ENCODE peak calls at places on chromosomes 12 and 14, in four cellular contexts. C is A549; K is heart right ventricle; H is naive thymus-derived CD4-positive, alpha-beta T cell. U is an unnamed sample.

GRCh38 chr12:53659011-53659551 is 16.8 kb downstream of the ATP5MC2 start:
- ATAC-seq in K (peak), C (peak), H (no peak), U (peak)

GRCh38 chr12:82359115-82359478 is 768 bp downstream of the METTL25 start:
- ATAC-seq in H (no peak), K (peak), C (peak), U (no peak)

GRCh38 chr14:104171029-104171697 is 32.8 kb downstream of the KIF26A start:
- ATAC-seq in H (no peak), C (peak), K (peak), U (peak)

GRCh38 chr12:16588812-16589211 is 17.1 kb downstream of the LMO3 start:
- ATAC-seq in K (no peak), H (no peak), C (no peak), U (no peak)

GRCh38 chr12:128790653-128791373 is 32.9 kb downstream of the SLC15A4 start:
- ATAC-seq in C (no peak), H (no peak), K (no peak), U (no peak)

GRCh38 chr14:101121399-101122113 is 218.0 kb upstream of the RTL1 start:
- ATAC-seq in H (no peak), C (no peak), K (no peak), U (no peak)

GRCh38 chr12:64877363-64878004 is 53.0 kb downstream of the TBC1D30 start:
- ATAC-seq in K (no peak), C (no peak), H (no peak), U (no peak)

GRCh38 chr14:58535084-58535483 is 102.7 kb upstream of the DACT1 start:
- ATAC-seq in H (no peak), K (no peak), C (no peak), U (no peak)

GRCh38 chr14:92382677-92383076 is 59.7 kb downstream of the SLC24A4 start:
- ATAC-seq in C (peak), H (no peak), K (no peak), U (no peak)

GRCh38 chr12:104568881-104569280 is 112.1 kb downstream of the CHST11 start:
- ATAC-seq in H (no peak), C (no peak), K (no peak), U (no peak)

U was measured in esophagus mucosa.